ENCODE peak calls at places on chromosomes 13 and 19, in five cellular contexts. One of them, this sample, is unnamed.

GRCh38 chr13:105783261-105783660 is 752.2 kb downstream of the EFNB2 start:
- DNase-seq in IMR-90: no peak
- DNase-seq in H1: no peak
- DNase-seq in mesenchymal stem cell: no peak
- DNase-seq in neuronal stem cell: no peak
- DNase-seq in this sample: peak; percentile 58

GRCh38 chr13:72221276-72221962 is 354.4 kb upstream of the DACH1 start:
- DNase-seq in IMR-90: no peak
- DNase-seq in H1: peak; percentile 82
- DNase-seq in mesenchymal stem cell: peak; percentile 15
- DNase-seq in neuronal stem cell: no peak
- DNase-seq in this sample: peak; percentile 95

GRCh38 chr13:110055089-110055488 is 251.9 kb downstream of the COL4A1 start:
- DNase-seq in IMR-90: peak; percentile 18
- DNase-seq in H1: no peak
- DNase-seq in mesenchymal stem cell: peak; percentile 25
- DNase-seq in neuronal stem cell: no peak
- DNase-seq in this sample: no peak

GRCh38 chr19:14536926-14537692 is 7.7 kb downstream of the TECR start:
- DNase-seq in IMR-90: no peak
- DNase-seq in H1: peak; percentile 87
- DNase-seq in mesenchymal stem cell: peak; percentile 62
- DNase-seq in neuronal stem cell: peak; percentile 83
- DNase-seq in this sample: peak; percentile 99

GRCh38 chr19:40584007-40584406 is 7.3 kb downstream of the SHKBP1 start:
- DNase-seq in IMR-90: no peak
- DNase-seq in H1: no peak
- DNase-seq in mesenchymal stem cell: no peak
- DNase-seq in neuronal stem cell: no peak
- DNase-seq in this sample: no peak

GRCh38 chr19:11420429-11420893 is 1.3 kb upstream of the RGL3 start:
- DNase-seq in IMR-90: no peak
- DNase-seq in H1: peak; percentile 63
- DNase-seq in mesenchymal stem cell: peak; percentile 61
- DNase-seq in neuronal stem cell: no peak
- DNase-seq in this sample: no peak

GRCh38 chr13:92103673-92104296 is 705.4 kb downstream of the GPC5 start:
- DNase-seq in IMR-90: peak; percentile 9
- DNase-seq in H1: no peak
- DNase-seq in mesenchymal stem cell: peak; percentile 32
- DNase-seq in neuronal stem cell: no peak
- DNase-seq in this sample: peak; percentile 69

GRCh38 chr13:114099191-114099590 is 33.2 kb downstream of the RASA3 start:
- DNase-seq in IMR-90: peak; percentile 93
- DNase-seq in H1: no peak
- DNase-seq in mesenchymal stem cell: peak; percentile 99
- DNase-seq in neuronal stem cell: no peak
- DNase-seq in this sample: peak; percentile 91

GRCh38 chr13:62997696-62998095 is 1582.0 kb upstream of the PCDH20 start:
- DNase-seq in IMR-90: no peak
- DNase-seq in H1: no peak
- DNase-seq in mesenchymal stem cell: peak; percentile 42
- DNase-seq in neuronal stem cell: no peak
- DNase-seq in this sample: no peak

GRCh38 chr19:17879466-17879865 is 7.7 kb downstream of the SLC5A5 start:
- DNase-seq in IMR-90: no peak
- DNase-seq in H1: no peak
- DNase-seq in mesenchymal stem cell: no peak
- DNase-seq in neuronal stem cell: no peak
- DNase-seq in this sample: no peak

GRCh38 chr13:22454586-22454985 is 726.2 kb upstream of the SGCG start:
- DNase-seq in IMR-90: no peak
- DNase-seq in H1: no peak
- DNase-seq in mesenchymal stem cell: peak; percentile 2
- DNase-seq in neuronal stem cell: no peak
- DNase-seq in this sample: peak; percentile 74

GRCh38 chr13:29454931-29455481 is 140.5 kb downstream of the SLC7A1 start:
- DNase-seq in IMR-90: peak; percentile 7
- DNase-seq in H1: peak; percentile 55
- DNase-seq in mesenchymal stem cell: peak; percentile 28
- DNase-seq in neuronal stem cell: no peak
- DNase-seq in this sample: peak; percentile 53

GRCh38 chr13:29527916-29528315 is 67.6 kb downstream of the SLC7A1 start:
- DNase-seq in IMR-90: no peak
- DNase-seq in H1: no peak
- DNase-seq in mesenchymal stem cell: no peak
- DNase-seq in neuronal stem cell: no peak
- DNase-seq in this sample: no peak

GRCh38 chr19:3852614-3853254 is 16.1 kb downstream of the ZFR2 start:
- DNase-seq in IMR-90: peak; percentile 60
- DNase-seq in H1: peak; percentile 59
- DNase-seq in mesenchymal stem cell: peak; percentile 31
- DNase-seq in neuronal stem cell: no peak
- DNase-seq in this sample: peak; percentile 74

GRCh38 chr19:47601180-47601904 is 7.6 kb upstream of the BICRA start:
- DNase-seq in IMR-90: no peak
- DNase-seq in H1: no peak
- DNase-seq in mesenchymal stem cell: no peak
- DNase-seq in neuronal stem cell: no peak
- DNase-seq in this sample: no peak

GRCh38 chr19:35416331-35416730 is 31.7 kb upstream of the FFAR2 start:
- DNase-seq in IMR-90: no peak
- DNase-seq in H1: no peak
- DNase-seq in mesenchymal stem cell: no peak
- DNase-seq in neuronal stem cell: no peak
- DNase-seq in this sample: no peak

GRCh38 chr19:32607479-32607878 is 26.5 kb downstream of the PDCD5 start:
- DNase-seq in IMR-90: no peak
- DNase-seq in H1: no peak
- DNase-seq in mesenchymal stem cell: no peak
- DNase-seq in neuronal stem cell: no peak
- DNase-seq in this sample: no peak

GRCh38 chr19:4660181-4660791 is 9.9 kb downstream of the MYDGF start:
- DNase-seq in IMR-90: no peak
- DNase-seq in H1: peak; percentile 67
- DNase-seq in mesenchymal stem cell: peak; percentile 22
- DNase-seq in neuronal stem cell: no peak
- DNase-seq in this sample: peak; percentile 74

GRCh38 chr13:102846261-102847015 is 606 bp downstream of the ERCC5 start:
- DNase-seq in IMR-90: peak; percentile 30
- DNase-seq in H1: no peak
- DNase-seq in mesenchymal stem cell: peak; percentile 69
- DNase-seq in neuronal stem cell: no peak
- DNase-seq in this sample: peak; percentile 29

GRCh38 chr13:83216521-83217245 is 665.6 kb downstream of the SLITRK1 start:
- DNase-seq in IMR-90: peak; percentile 63
- DNase-seq in H1: no peak
- DNase-seq in mesenchymal stem cell: peak; percentile 10
- DNase-seq in neuronal stem cell: no peak
- DNase-seq in this sample: no peak

GRCh38 chr13:26221399-26221720 is 754 bp downstream of the RNF6 start:
- DNase-seq in IMR-90: no peak
- DNase-seq in H1: no peak
- DNase-seq in mesenchymal stem cell: no peak
- DNase-seq in neuronal stem cell: no peak
- DNase-seq in this sample: no peak

GRCh38 chr13:98291658-98292057 is 114.6 kb upstream of the RNF113B start:
- DNase-seq in IMR-90: no peak
- DNase-seq in H1: no peak
- DNase-seq in mesenchymal stem cell: no peak
- DNase-seq in neuronal stem cell: no peak
- DNase-seq in this sample: no peak

GRCh38 chr19:43634516-43634876 is 5.2 kb downstream of the CADM4 start:
- DNase-seq in IMR-90: no peak
- DNase-seq in H1: peak; percentile 53
- DNase-seq in mesenchymal stem cell: no peak
- DNase-seq in neuronal stem cell: no peak
- DNase-seq in this sample: peak; percentile 73

GRCh38 chr13:36490055-36490454 is 57.8 kb downstream of the CCNA1 start:
- DNase-seq in IMR-90: no peak
- DNase-seq in H1: no peak
- DNase-seq in mesenchymal stem cell: no peak
- DNase-seq in neuronal stem cell: no peak
- DNase-seq in this sample: no peak

GRCh38 chr19:5062799-5063198 is 93.9 kb downstream of the KDM4B start:
- DNase-seq in IMR-90: no peak
- DNase-seq in H1: no peak
- DNase-seq in mesenchymal stem cell: no peak
- DNase-seq in neuronal stem cell: no peak
- DNase-seq in this sample: no peak

GRCh38 chr13:48315981-48316380 is 12.4 kb downstream of the RB1 start:
- DNase-seq in IMR-90: no peak
- DNase-seq in H1: no peak
- DNase-seq in mesenchymal stem cell: no peak
- DNase-seq in neuronal stem cell: no peak
- DNase-seq in this sample: no peak

GRCh38 chr13:59452189-59452588 is 711.5 kb downstream of the DIAPH3 start:
- DNase-seq in IMR-90: no peak
- DNase-seq in H1: no peak
- DNase-seq in mesenchymal stem cell: no peak
- DNase-seq in neuronal stem cell: no peak
- DNase-seq in this sample: no peak

GRCh38 chr13:44422755-44423643 is 49.4 kb downstream of the SERP2 start:
- DNase-seq in IMR-90: no peak
- DNase-seq in H1: peak; percentile 36
- DNase-seq in mesenchymal stem cell: no peak
- DNase-seq in neuronal stem cell: no peak
- DNase-seq in this sample: no peak

GRCh38 chr13:32316030-32316344 is 679 bp downstream of the BRCA2 start:
- DNase-seq in IMR-90: no peak
- DNase-seq in H1: no peak
- DNase-seq in mesenchymal stem cell: no peak
- DNase-seq in neuronal stem cell: no peak
- DNase-seq in this sample: no peak

GRCh38 chr13:32316476-32316875 is 1.2 kb downstream of the BRCA2 start:
- DNase-seq in IMR-90: no peak
- DNase-seq in H1: no peak
- DNase-seq in mesenchymal stem cell: peak; percentile 13
- DNase-seq in neuronal stem cell: no peak
- DNase-seq in this sample: no peak

GRCh38 chr13:32315255-32316029 is at the start of the genes BRCA2 and ZAR1L:
- DNase-seq in IMR-90: peak; percentile 87
- DNase-seq in H1: peak; percentile 90
- DNase-seq in mesenchymal stem cell: peak; percentile 93
- DNase-seq in neuronal stem cell: peak; percentile 66
- DNase-seq in this sample: peak; percentile 95

GRCh38 chr13:32314968-32315254 is 252 bp downstream of the ZAR1L start:
- DNase-seq in IMR-90: peak; percentile 44
- DNase-seq in H1: no peak
- DNase-seq in mesenchymal stem cell: peak; percentile 57
- DNase-seq in neuronal stem cell: peak; percentile 8
- DNase-seq in this sample: peak; percentile 84

GRCh38 chr13:32314271-32314967 is 744 bp downstream of the ZAR1L start:
- DNase-seq in IMR-90: no peak
- DNase-seq in H1: no peak
- DNase-seq in mesenchymal stem cell: no peak
- DNase-seq in neuronal stem cell: no peak
- DNase-seq in this sample: no peak
- H4K8ac ChIP-seq in IMR-90: peak overlapping the region; percentile 100
- H4K8ac ChIP-seq in H1: no peak overlapping the region
- H4K8ac ChIP-seq in mesenchymal stem cell: peak overlapping the region; percentile 100
- H4K8ac ChIP-seq in neuronal stem cell: no peak overlapping the region
- H4K8ac ChIP-seq in this sample: no peak overlapping the region

GRCh38 chr13:30934803-30935202 is 2.3 kb downstream of the TEX26 start:
- DNase-seq in IMR-90: no peak
- DNase-seq in H1: no peak
- DNase-seq in mesenchymal stem cell: no peak
- DNase-seq in neuronal stem cell: no peak
- DNase-seq in this sample: no peak
- H4K8ac ChIP-seq in IMR-90: no peak overlapping the region
- H4K8ac ChIP-seq in H1: no peak overlapping the region
- H4K8ac ChIP-seq in mesenchymal stem cell: peak overlapping the region; percentile 47
- H4K8ac ChIP-seq in neuronal stem cell: no peak overlapping the region
- H4K8ac ChIP-seq in this sample: no peak overlapping the region

DNA sequence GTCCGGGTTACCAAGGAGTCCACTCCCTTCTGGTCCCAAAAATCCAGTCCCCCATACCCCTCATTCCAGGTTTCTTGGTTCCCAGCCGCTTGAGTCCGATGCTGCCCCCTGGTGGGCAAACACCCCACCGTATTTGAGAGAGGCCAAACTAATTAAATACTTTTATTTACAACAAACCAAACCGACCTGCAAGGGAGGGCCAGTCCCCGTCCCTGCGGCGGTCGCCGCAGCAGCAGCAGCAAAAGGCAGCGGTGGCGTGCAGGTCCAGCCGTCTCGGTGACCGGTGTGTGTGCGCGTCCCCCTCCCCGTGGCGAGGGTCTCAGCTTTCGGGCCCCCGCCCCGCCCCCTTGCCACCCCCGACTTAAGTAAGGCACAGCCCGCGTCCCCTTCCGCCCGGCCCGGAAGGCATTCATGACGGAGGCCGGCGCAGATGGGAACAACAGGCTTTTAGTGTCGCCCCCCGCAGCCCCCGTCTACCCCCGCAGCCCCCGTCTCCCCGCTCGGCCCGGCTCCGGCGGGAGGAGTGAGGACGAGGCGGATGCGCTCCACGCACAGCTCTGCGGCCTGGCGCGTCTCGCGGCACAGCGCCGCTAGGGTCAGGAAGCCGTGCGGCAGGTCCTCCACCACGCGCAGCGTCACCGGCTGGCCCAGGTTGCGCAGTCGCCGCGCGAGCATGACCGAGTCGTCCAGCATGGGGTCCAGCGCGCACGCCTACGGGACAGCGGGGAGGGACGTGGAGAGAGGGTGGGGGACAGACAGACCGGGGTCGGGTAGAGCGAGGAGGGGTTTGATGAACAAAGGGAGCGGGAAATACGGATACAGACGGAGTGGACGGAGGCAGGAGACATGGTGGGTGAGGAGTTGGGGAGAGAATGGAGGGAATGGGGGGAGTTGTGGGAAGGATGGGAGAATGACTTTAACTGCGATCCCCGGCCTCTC is 11.5 kb upstream of the CNFN start:
- DNase-seq in IMR-90: peak; percentile 73
- DNase-seq in H1: peak; percentile 97
- DNase-seq in mesenchymal stem cell: peak; percentile 76
- DNase-seq in neuronal stem cell: peak; percentile 84
- DNase-seq in this sample: peak; percentile 86
- H4K8ac ChIP-seq in IMR-90: peak overlapping the region; percentile 86
- H4K8ac ChIP-seq in H1: peak overlapping the region; percentile 89
- H4K8ac ChIP-seq in mesenchymal stem cell: no peak overlapping the region
- H4K8ac ChIP-seq in neuronal stem cell: no peak overlapping the region
- H4K8ac ChIP-seq in this sample: no peak overlapping the region

DNA sequence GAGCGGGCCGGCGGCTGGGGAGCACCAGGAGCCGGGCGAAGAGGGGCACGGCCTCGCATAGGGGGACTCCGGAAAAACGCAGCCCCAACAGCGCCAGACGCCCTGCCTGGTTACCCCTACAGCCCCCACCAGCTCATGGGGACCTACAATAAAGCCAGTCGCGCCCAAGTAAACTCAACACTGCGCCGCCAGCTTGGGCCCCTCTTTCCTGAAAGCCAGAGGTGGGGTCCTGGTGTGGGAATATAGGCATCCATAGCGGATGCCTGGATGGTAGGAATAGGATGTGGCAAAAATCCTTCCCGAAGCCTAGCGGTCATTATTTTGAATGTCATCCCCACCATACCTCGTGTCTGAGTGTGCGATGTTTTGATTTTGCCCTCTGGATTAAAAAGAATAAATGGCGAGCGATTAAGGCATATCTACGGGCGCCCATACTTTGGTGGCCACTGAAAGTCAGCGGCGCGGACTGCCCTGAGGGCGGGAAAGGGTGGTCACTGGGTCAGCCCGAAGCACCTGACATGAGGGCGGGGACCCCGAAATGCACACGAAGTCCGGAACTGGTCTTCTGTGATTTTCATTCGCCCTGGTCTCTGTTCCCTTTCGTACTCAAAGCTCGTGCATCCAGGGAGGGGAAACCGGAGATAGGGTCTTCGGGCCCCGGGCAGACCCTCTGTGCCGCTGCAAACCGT is at the start of the genes NHLRC3 and PROSER1:
- DNase-seq in IMR-90: peak; percentile 88
- DNase-seq in H1: peak; percentile 89
- DNase-seq in mesenchymal stem cell: peak; percentile 89
- DNase-seq in neuronal stem cell: peak; percentile 88
- DNase-seq in this sample: peak; percentile 92
- H4K8ac ChIP-seq in IMR-90: peak within 1 kb of the TSS; percentile 99
- H4K8ac ChIP-seq in H1: peak within 1 kb of the TSS; percentile 94
- H4K8ac ChIP-seq in mesenchymal stem cell: peak within 1 kb of the TSS; percentile 93
- H4K8ac ChIP-seq in neuronal stem cell: no peak within 1 kb of the TSS
- H4K8ac ChIP-seq in this sample: no peak within 1 kb of the TSS

This sample was measured in mesendoderm.